ENCODE peak calls at places on chromosomes 16 and 17, in eight cellular contexts. H is cardiac muscle cell, J is stomach, K is MM.1S, P is tibial artery, S is K562, G is tibial nerve, L is heart right ventricle. V is an unnamed sample.

GRCh38 chr17:47184671-47185070 is 4.4 kb downstream of the CDC27 start:
- DNase-seq in L (no peak), S (no peak), P (no peak), H (peak), G (no peak), K (no peak), J (no peak), V (no peak)

GRCh38 chr16:9003322-9003721 is 39.6 kb upstream of the USP7 start:
- DNase-seq in P (no peak), L (no peak), S (no peak), H (no peak), K (no peak), J (peak), G (no peak), V (no peak)

GRCh38 chr17:4631836-4632582 is 9.5 kb downstream of the ALOX15 start:
- DNase-seq in L (no peak), J (no peak), H (no peak), G (no peak), P (no peak), S (no peak), K (no peak), V (no peak)

GRCh38 chr16:89244754-89245153 is 27.3 kb downstream of the ZNF778 start:
- DNase-seq in S (no peak), G (no peak), J (no peak), K (no peak), H (no peak), P (no peak), L (no peak), V (no peak)

GRCh38 chr16:50747206-50747956 is 5.5 kb downstream of the CYLD start:
- DNase-seq in L (no peak), G (no peak), S (no peak), H (peak), K (peak), J (no peak), P (no peak), V (no peak)

GRCh38 chr17:76189247-76189646 is 48.2 kb upstream of the FOXJ1 start:
- DNase-seq in P (no peak), H (no peak), S (peak), K (no peak), G (no peak), J (no peak), L (no peak), V (no peak)

GRCh38 chr17:48470388-48471034 is 40.5 kb upstream of the SKAP1 start:
- DNase-seq in L (no peak), J (no peak), G (no peak), S (no peak), K (no peak), H (peak), P (no peak), V (no peak)

GRCh38 chr17:57455063-57455914 is 199.0 kb downstream of the MSI2 start:
- DNase-seq in L (no peak), H (peak), P (no peak), K (no peak), S (no peak), J (no peak), G (no peak), V (no peak)

GRCh38 chr16:17229766-17230165 is 241.0 kb downstream of the XYLT1 start:
- DNase-seq in P (no peak), S (peak), H (no peak), K (no peak), G (no peak), J (no peak), L (no peak), V (no peak)

GRCh38 chr16:86697715-86698114 is 119.4 kb downstream of the FOXL1 start:
- DNase-seq in J (no peak), H (peak), L (no peak), P (no peak), S (no peak), K (no peak), G (no peak), V (no peak)

GRCh38 chr17:45131294-45131615 is 1.1 kb downstream of the PLCD3 start:
- DNase-seq in P (no peak), S (no peak), J (no peak), K (no peak), L (no peak), G (no peak), H (no peak), V (no peak)

GRCh38 chr16:70635356-70636016 is 10.9 kb upstream of the IL34 start:
- DNase-seq in L (peak), P (peak), S (peak), H (peak), K (no peak), G (peak), J (no peak), V (no peak)

GRCh38 chr17:72661093-72661944 is 431.2 kb downstream of the SLC39A11 start:
- DNase-seq in P (no peak), K (no peak), S (no peak), J (no peak), H (no peak), G (no peak), L (no peak), V (peak)

GRCh38 chr16:68421076-68421475 is 27.2 kb downstream of the SMPD3 start:
- DNase-seq in G (no peak), L (no peak), H (no peak), K (no peak), P (no peak), S (no peak), J (no peak), V (no peak)

GRCh38 chr16:9012848-9013507 is 49.3 kb upstream of the USP7 start:
- DNase-seq in L (no peak), G (no peak), S (no peak), K (no peak), P (no peak), H (peak), J (no peak), V (no peak)

GRCh38 chr16:23902223-23903000 is 66.6 kb downstream of the PRKCB start:
- DNase-seq in P (no peak), H (no peak), G (no peak), S (peak), K (no peak), J (no peak), L (no peak), V (no peak)

GRCh38 chr17:59424331-59424730 is 92.9 kb downstream of the YPEL2 start:
- DNase-seq in L (no peak), S (no peak), H (no peak), K (peak), G (no peak), P (no peak), J (no peak), V (no peak)

GRCh38 chr16:60651351-60651750 is 1384.9 kb downstream of the CDH8 start:
- DNase-seq in G (no peak), S (no peak), J (no peak), H (no peak), L (no peak), K (no peak), P (no peak), V (no peak)

GRCh38 chr16:47574091-47575054 is 113.2 kb downstream of the PHKB start:
- DNase-seq in H (peak), K (peak), L (no peak), G (no peak), S (no peak), P (no peak), J (no peak), V (no peak)

GRCh38 chr16:78624349-78624748 is 524.9 kb downstream of the WWOX start:
- DNase-seq in P (no peak), S (no peak), J (no peak), G (no peak), L (no peak), K (no peak), H (no peak), V (no peak)

GRCh38 chr17:50511058-50511457 is 2.8 kb downstream of the MYCBPAP start:
- DNase-seq in L (no peak), G (no peak), H (peak), K (peak), J (no peak), S (no peak), P (no peak), V (no peak)

GRCh38 chr16:53094013-53094630 is 39.3 kb downstream of the CHD9 start:
- DNase-seq in J (peak), L (peak), G (peak), K (peak), P (peak), H (no peak), S (peak), V (no peak)

GRCh38 chr16:3599922-3600321 is 11.5 kb downstream of the SLX4 start:
- DNase-seq in K (no peak), P (no peak), H (no peak), S (no peak), J (no peak), L (no peak), G (no peak), V (no peak)

GRCh38 chr17:40091691-40092397 is 8.5 kb downstream of the NR1D1 start:
- DNase-seq in G (no peak), S (no peak), P (peak), K (no peak), H (no peak), L (peak), J (no peak), V (no peak)

GRCh38 chr16:89407925-89408300 is 82.4 kb downstream of the ANKRD11 start:
- DNase-seq in J (no peak), G (no peak), H (peak), P (peak), K (no peak), L (no peak), S (no peak), V (no peak)

GRCh38 chr17:13786000-13786598 is 184.4 kb upstream of the HS3ST3A1 start:
- DNase-seq in G (no peak), H (peak), S (no peak), J (no peak), L (no peak), P (no peak), K (no peak), V (no peak)

GRCh38 chr17:48555183-48555615 is 10.3 kb upstream of the HOXB2 start:
- DNase-seq in P (no peak), H (peak), L (no peak), S (peak), J (no peak), K (no peak), G (no peak), V (no peak)

GRCh38 chr16:10665166-10665565 is 29.6 kb downstream of the TEKT5 start:
- DNase-seq in J (no peak), H (no peak), L (no peak), K (no peak), P (no peak), S (no peak), G (no peak), V (no peak)

GRCh38 chr17:55795098-55795497 is 44.2 kb downstream of the PCTP start:
- DNase-seq in L (no peak), H (no peak), G (no peak), S (no peak), K (no peak), P (no peak), J (no peak), V (no peak)

GRCh38 chr17:37737081-37737480 is 7.8 kb downstream of the HNF1B start:
- DNase-seq in G (no peak), K (no peak), S (no peak), J (no peak), L (no peak), H (no peak), P (no peak), V (no peak)
- H3K27ac ChIP-seq in G (no peak), K (no peak), S (no peak), J (no peak), L (no peak), H (no peak), P (no peak), V (no peak)

GRCh38 chr17:17480593-17481148 is 3.9 kb downstream of the MED9 start:
- DNase-seq in S (no peak), K (no peak), H (no peak), P (no peak), G (no peak), J (no peak), L (no peak), V (no peak)
- H3K27ac ChIP-seq in S (no peak), K (no peak), H (no peak), P (no peak), G (no peak), J (no peak), L (peak), V (no peak)

GRCh38 chr16:87835882-87836331 is 33.4 kb downstream of the SLC7A5 start:
- DNase-seq in P (no peak), K (no peak), G (no peak), L (no peak), J (no peak), S (no peak), H (no peak), V (no peak)
- H3K27ac ChIP-seq in P (no peak), K (no peak), G (peak), L (peak), J (peak), S (no peak), H (no peak), V (no peak)

GRCh38 chr17:81550830-81551457 is 1.2 kb downstream of the FAAP100 start:
- DNase-seq in L (no peak), P (no peak), J (no peak), H (no peak), S (no peak), G (no peak), K (no peak), V (no peak)
- H3K27ac ChIP-seq in L (no peak), P (peak), J (no peak), H (no peak), S (peak), G (peak), K (no peak), V (no peak)

GRCh38 chr16:1180772-1181714 is 28.1 kb downstream of the CACNA1H start:
- DNase-seq in L (peak), P (peak), S (no peak), J (no peak), G (no peak), H (no peak), K (no peak), V (no peak)
- H3K27ac ChIP-seq in L (peak), P (peak), S (no peak), J (peak), G (peak), H (no peak), K (no peak), V (no peak)

DNA sequence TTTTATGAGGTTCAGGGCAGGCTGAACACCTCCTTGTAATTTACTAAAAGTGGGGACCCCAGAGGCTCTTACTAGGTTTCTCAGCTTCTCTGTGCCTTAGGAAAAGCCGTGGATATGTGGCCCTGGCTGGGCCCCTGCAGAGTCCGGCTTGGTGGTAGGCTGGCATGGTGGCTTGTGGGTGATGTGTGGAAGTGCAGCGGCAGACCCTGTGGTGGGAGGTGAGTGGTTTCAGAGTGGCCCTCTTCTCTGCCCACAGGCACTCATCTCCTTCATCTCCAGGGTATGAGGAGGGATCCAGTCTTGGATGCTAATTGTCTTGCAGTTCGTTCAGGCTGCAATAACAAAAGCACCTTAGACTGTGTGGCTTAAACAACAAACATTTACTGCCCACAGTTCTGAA is 58.9 kb downstream of the ASIC2 start:
- DNase-seq in G (no peak), K (no peak), S (no peak), H (no peak), P (no peak), L (no peak), J (no peak), V (no peak)
- H3K27ac ChIP-seq in G (no peak), K (no peak), S (no peak), H (no peak), P (no peak), L (no peak), J (no peak), V (no peak)